ENCODE peak calls at places on chromosomes 2 and 18, in ten cellular contexts. One of them, this sample, is unnamed.

GRCh38 chr2:234363011-234363487 is 133.8 kb downstream of the ARL4C start:
- DNase-seq in upper lobe of right lung: no peak
- DNase-seq in keratinocyte: no peak
- DNase-seq in IMR-90: no peak
- DNase-seq in tibial nerve: no peak
- DNase-seq in neural progenitor cell: peak; percentile 83
- DNase-seq in neuronal stem cell: peak; percentile 67
- DNase-seq in thyroid gland: peak; percentile 59
- DNase-seq in CD4-positive, alpha-beta memory T cell: no peak
- DNase-seq in colonic mucosa: no peak
- DNase-seq in this sample: peak; percentile 22

GRCh38 chr2:230172852-230173251 is 46.9 kb downstream of the SP110 start:
- DNase-seq in tibial nerve: no peak
- DNase-seq in keratinocyte: no peak
- DNase-seq in colonic mucosa: no peak
- DNase-seq in neuronal stem cell: no peak
- DNase-seq in IMR-90: no peak
- DNase-seq in thyroid gland: no peak
- DNase-seq in upper lobe of right lung: no peak
- DNase-seq in neural progenitor cell: no peak
- DNase-seq in CD4-positive, alpha-beta memory T cell: no peak
- DNase-seq in this sample: no peak

GRCh38 chr2:10170256-10170655 is 47.7 kb downstream of the RRM2 start:
- DNase-seq in CD4-positive, alpha-beta memory T cell: no peak
- DNase-seq in upper lobe of right lung: no peak
- DNase-seq in colonic mucosa: no peak
- DNase-seq in neuronal stem cell: no peak
- DNase-seq in keratinocyte: no peak
- DNase-seq in tibial nerve: no peak
- DNase-seq in neural progenitor cell: no peak
- DNase-seq in thyroid gland: no peak
- DNase-seq in IMR-90: peak; percentile 66
- DNase-seq in this sample: no peak

GRCh38 chr2:25328152-25329085 is 13.3 kb downstream of the DNMT3A start:
- DNase-seq in keratinocyte: no peak
- DNase-seq in tibial nerve: no peak
- DNase-seq in upper lobe of right lung: no peak
- DNase-seq in colonic mucosa: no peak
- DNase-seq in IMR-90: no peak
- DNase-seq in thyroid gland: no peak
- DNase-seq in CD4-positive, alpha-beta memory T cell: no peak
- DNase-seq in neuronal stem cell: no peak
- DNase-seq in neural progenitor cell: no peak
- DNase-seq in this sample: no peak

GRCh38 chr18:40348196-40348595 is 1606.8 kb upstream of the PIK3C3 start:
- DNase-seq in CD4-positive, alpha-beta memory T cell: no peak
- DNase-seq in keratinocyte: no peak
- DNase-seq in thyroid gland: no peak
- DNase-seq in tibial nerve: no peak
- DNase-seq in upper lobe of right lung: no peak
- DNase-seq in neural progenitor cell: no peak
- DNase-seq in colonic mucosa: no peak
- DNase-seq in neuronal stem cell: no peak
- DNase-seq in IMR-90: no peak
- DNase-seq in this sample: no peak

GRCh38 chr2:224952942-224953657 is 89.2 kb downstream of the DOCK10 start:
- DNase-seq in tibial nerve: no peak
- DNase-seq in upper lobe of right lung: no peak
- DNase-seq in IMR-90: no peak
- DNase-seq in colonic mucosa: peak; percentile 53
- DNase-seq in CD4-positive, alpha-beta memory T cell: peak; percentile 60
- DNase-seq in neuronal stem cell: no peak
- DNase-seq in neural progenitor cell: no peak
- DNase-seq in thyroid gland: no peak
- DNase-seq in keratinocyte: no peak
- DNase-seq in this sample: peak; percentile 42

GRCh38 chr2:202790676-202791075 is 80.9 kb downstream of the ICA1L start:
- DNase-seq in upper lobe of right lung: no peak
- DNase-seq in neuronal stem cell: no peak
- DNase-seq in thyroid gland: no peak
- DNase-seq in CD4-positive, alpha-beta memory T cell: no peak
- DNase-seq in IMR-90: peak; percentile 13
- DNase-seq in neural progenitor cell: peak; percentile 12
- DNase-seq in keratinocyte: no peak
- DNase-seq in tibial nerve: no peak
- DNase-seq in colonic mucosa: no peak
- DNase-seq in this sample: no peak

GRCh38 chr18:42351455-42351854 is 396.4 kb downstream of the PIK3C3 start:
- DNase-seq in neural progenitor cell: peak; percentile 14
- DNase-seq in upper lobe of right lung: no peak
- DNase-seq in CD4-positive, alpha-beta memory T cell: no peak
- DNase-seq in keratinocyte: no peak
- DNase-seq in neuronal stem cell: no peak
- DNase-seq in tibial nerve: no peak
- DNase-seq in IMR-90: no peak
- DNase-seq in colonic mucosa: no peak
- DNase-seq in thyroid gland: no peak
- DNase-seq in this sample: no peak

GRCh38 chr2:46939596-46940359 is 24.2 kb upstream of the MCFD2 start:
- DNase-seq in colonic mucosa: no peak
- DNase-seq in thyroid gland: peak; percentile 70
- DNase-seq in CD4-positive, alpha-beta memory T cell: no peak
- DNase-seq in keratinocyte: no peak
- DNase-seq in neural progenitor cell: peak; percentile 22
- DNase-seq in IMR-90: no peak
- DNase-seq in tibial nerve: no peak
- DNase-seq in upper lobe of right lung: no peak
- DNase-seq in neuronal stem cell: no peak
- DNase-seq in this sample: peak; percentile 58

GRCh38 chr2:77457665-77458064 is 64.5 kb downstream of the LRRTM4 start:
- DNase-seq in neuronal stem cell: no peak
- DNase-seq in thyroid gland: no peak
- DNase-seq in tibial nerve: no peak
- DNase-seq in IMR-90: no peak
- DNase-seq in colonic mucosa: no peak
- DNase-seq in keratinocyte: no peak
- DNase-seq in upper lobe of right lung: no peak
- DNase-seq in neural progenitor cell: no peak
- DNase-seq in CD4-positive, alpha-beta memory T cell: no peak
- DNase-seq in this sample: no peak

GRCh38 chr2:45901468-45902081 is 250.1 kb downstream of the PRKCE start:
- DNase-seq in neural progenitor cell: no peak
- DNase-seq in neuronal stem cell: no peak
- DNase-seq in IMR-90: no peak
- DNase-seq in tibial nerve: no peak
- DNase-seq in upper lobe of right lung: no peak
- DNase-seq in thyroid gland: no peak
- DNase-seq in CD4-positive, alpha-beta memory T cell: no peak
- DNase-seq in colonic mucosa: no peak
- DNase-seq in keratinocyte: no peak
- DNase-seq in this sample: peak; percentile 63

GRCh38 chr2:64525323-64525625 is 1.1 kb downstream of the AFTPH start:
- DNase-seq in colonic mucosa: peak; percentile 44
- DNase-seq in neuronal stem cell: no peak
- DNase-seq in neural progenitor cell: no peak
- DNase-seq in tibial nerve: no peak
- DNase-seq in thyroid gland: no peak
- DNase-seq in IMR-90: peak; percentile 16
- DNase-seq in CD4-positive, alpha-beta memory T cell: peak; percentile 22
- DNase-seq in keratinocyte: no peak
- DNase-seq in upper lobe of right lung: no peak
- DNase-seq in this sample: peak; percentile 13

GRCh38 chr2:162298669-162299335 is 19.7 kb downstream of the IFIH1 start:
- DNase-seq in neural progenitor cell: no peak
- DNase-seq in tibial nerve: no peak
- DNase-seq in upper lobe of right lung: no peak
- DNase-seq in CD4-positive, alpha-beta memory T cell: no peak
- DNase-seq in thyroid gland: no peak
- DNase-seq in colonic mucosa: no peak
- DNase-seq in keratinocyte: no peak
- DNase-seq in neuronal stem cell: no peak
- DNase-seq in IMR-90: no peak
- DNase-seq in this sample: no peak

GRCh38 chr18:25457636-25458035 is 105.7 kb upstream of the ZNF521 start:
- DNase-seq in IMR-90: peak; percentile 68
- DNase-seq in neuronal stem cell: no peak
- DNase-seq in keratinocyte: no peak
- DNase-seq in upper lobe of right lung: no peak
- DNase-seq in thyroid gland: no peak
- DNase-seq in CD4-positive, alpha-beta memory T cell: no peak
- DNase-seq in tibial nerve: no peak
- DNase-seq in colonic mucosa: no peak
- DNase-seq in neural progenitor cell: no peak
- DNase-seq in this sample: no peak

GRCh38 chr18:35026407-35027061 is 14.7 kb upstream of the MAPRE2 start:
- DNase-seq in neural progenitor cell: peak; percentile 54
- DNase-seq in keratinocyte: no peak
- DNase-seq in thyroid gland: no peak
- DNase-seq in neuronal stem cell: no peak
- DNase-seq in IMR-90: no peak
- DNase-seq in upper lobe of right lung: no peak
- DNase-seq in tibial nerve: no peak
- DNase-seq in CD4-positive, alpha-beta memory T cell: peak; percentile 67
- DNase-seq in colonic mucosa: no peak
- DNase-seq in this sample: no peak

GRCh38 chr18:58721586-58722160 is 50.4 kb downstream of the MALT1 start:
- DNase-seq in IMR-90: peak; percentile 28
- DNase-seq in CD4-positive, alpha-beta memory T cell: no peak
- DNase-seq in thyroid gland: no peak
- DNase-seq in neural progenitor cell: no peak
- DNase-seq in neuronal stem cell: no peak
- DNase-seq in colonic mucosa: no peak
- DNase-seq in tibial nerve: no peak
- DNase-seq in keratinocyte: no peak
- DNase-seq in upper lobe of right lung: no peak
- DNase-seq in this sample: no peak

GRCh38 chr18:48663096-48663930 is 124.5 kb downstream of the CTIF start:
- DNase-seq in colonic mucosa: no peak
- DNase-seq in CD4-positive, alpha-beta memory T cell: no peak
- DNase-seq in tibial nerve: no peak
- DNase-seq in keratinocyte: no peak
- DNase-seq in thyroid gland: no peak
- DNase-seq in IMR-90: no peak
- DNase-seq in neural progenitor cell: no peak
- DNase-seq in upper lobe of right lung: peak; percentile 29
- DNase-seq in neuronal stem cell: no peak
- DNase-seq in this sample: no peak

DNA sequence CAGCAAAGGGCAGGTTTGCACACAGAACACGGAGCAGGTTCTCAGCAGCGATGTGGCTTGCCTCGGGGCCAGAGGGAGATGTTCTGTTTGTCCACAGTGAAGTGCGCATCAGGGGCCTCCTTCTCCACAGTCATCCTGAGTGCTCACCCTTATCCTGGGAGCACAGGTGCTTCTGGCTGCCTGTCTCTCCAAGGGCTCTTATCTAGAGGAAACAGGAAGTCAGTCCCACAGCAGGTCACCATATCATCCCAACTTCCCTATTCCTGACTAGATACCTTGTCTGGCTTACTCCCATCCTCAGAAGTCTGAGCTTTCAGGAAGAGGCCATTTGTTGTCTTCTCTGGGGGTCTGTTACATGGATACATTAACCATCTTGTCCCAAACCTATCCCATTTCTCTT is at the start of gene CD207:
- DNase-seq in keratinocyte: no peak
- DNase-seq in colonic mucosa: no peak
- DNase-seq in tibial nerve: no peak
- DNase-seq in neuronal stem cell: no peak
- DNase-seq in CD4-positive, alpha-beta memory T cell: no peak
- DNase-seq in thyroid gland: no peak
- DNase-seq in neural progenitor cell: no peak
- DNase-seq in upper lobe of right lung: peak; percentile 41
- DNase-seq in IMR-90: no peak
- DNase-seq in this sample: no peak
- H3K27me3 ChIP-seq in keratinocyte: peaks cover 18% of the 10 kb centered on the region
- H3K27me3 ChIP-seq in colonic mucosa: no peaks in the 10 kb centered on the region
- H3K27me3 ChIP-seq in tibial nerve: no peaks in the 10 kb centered on the region
- H3K27me3 ChIP-seq in neuronal stem cell: no peaks in the 10 kb centered on the region
- H3K27me3 ChIP-seq in CD4-positive, alpha-beta memory T cell: no peaks in the 10 kb centered on the region
- H3K27me3 ChIP-seq in thyroid gland: no peaks in the 10 kb centered on the region
- H3K27me3 ChIP-seq in neural progenitor cell: no peaks in the 10 kb centered on the region
- H3K27me3 ChIP-seq in upper lobe of right lung: no peaks in the 10 kb centered on the region
- H3K27me3 ChIP-seq in IMR-90: peaks cover 7% of the 10 kb centered on the region
- H3K27me3 ChIP-seq in this sample: no peaks in the 10 kb centered on the region

DNA sequence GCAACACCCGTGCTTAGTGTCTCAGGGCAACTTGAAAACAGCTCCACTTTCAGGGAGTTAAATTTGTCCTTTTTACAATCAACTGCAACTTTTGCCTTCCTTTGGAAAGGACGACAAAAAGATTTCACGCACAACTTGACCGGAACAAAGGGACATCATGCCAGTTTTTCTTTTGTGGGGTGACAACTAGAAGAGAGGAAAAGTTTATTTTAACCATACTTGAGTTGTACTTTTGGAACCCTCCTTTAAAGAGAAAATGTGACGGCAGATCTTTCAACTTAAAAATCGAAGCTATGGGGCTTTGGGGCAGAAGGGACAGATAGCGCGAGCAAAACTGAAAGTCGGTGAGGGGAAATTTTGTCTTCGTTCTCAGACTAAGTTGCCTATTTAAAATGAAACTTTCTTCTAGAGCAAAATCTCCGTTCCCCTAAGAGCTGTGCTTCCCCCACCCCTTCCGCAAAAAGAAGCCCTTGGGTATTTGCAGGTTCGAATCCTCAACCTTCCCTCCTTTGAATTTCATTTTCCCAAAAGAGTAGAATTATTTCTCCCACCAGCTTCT is 5.5 kb upstream of the ONECUT2 start:
- DNase-seq in colonic mucosa: no peak
- DNase-seq in IMR-90: no peak
- DNase-seq in upper lobe of right lung: no peak
- DNase-seq in neural progenitor cell: peak; percentile 83
- DNase-seq in thyroid gland: no peak
- DNase-seq in neuronal stem cell: peak; percentile 84
- DNase-seq in CD4-positive, alpha-beta memory T cell: no peak
- DNase-seq in tibial nerve: no peak
- DNase-seq in keratinocyte: no peak
- DNase-seq in this sample: no peak
- H3K27me3 ChIP-seq in colonic mucosa: peaks cover 85% of the 10 kb centered on the region
- H3K27me3 ChIP-seq in IMR-90: peaks cover 76% of the 10 kb centered on the region
- H3K27me3 ChIP-seq in upper lobe of right lung: peaks cover 97% of the 10 kb centered on the region
- H3K27me3 ChIP-seq in neural progenitor cell: peaks cover 100% of the 10 kb centered on the region
- H3K27me3 ChIP-seq in thyroid gland: peaks cover 59% of the 10 kb centered on the region
- H3K27me3 ChIP-seq in neuronal stem cell: peaks cover 69% of the 10 kb centered on the region
- H3K27me3 ChIP-seq in CD4-positive, alpha-beta memory T cell: peaks cover 45% of the 10 kb centered on the region
- H3K27me3 ChIP-seq in tibial nerve: peaks cover 100% of the 10 kb centered on the region
- H3K27me3 ChIP-seq in keratinocyte: peaks cover 89% of the 10 kb centered on the region
- H3K27me3 ChIP-seq in this sample: peaks cover 14% of the 10 kb centered on the region

GRCh38 chr2:86238354-86238753 is 39.1 kb downstream of the MRPL35 start:
- DNase-seq in CD4-positive, alpha-beta memory T cell: peak; percentile 34
- DNase-seq in keratinocyte: no peak
- DNase-seq in tibial nerve: no peak
- DNase-seq in colonic mucosa: no peak
- DNase-seq in neural progenitor cell: no peak
- DNase-seq in neuronal stem cell: no peak
- DNase-seq in IMR-90: no peak
- DNase-seq in thyroid gland: no peak
- DNase-seq in upper lobe of right lung: no peak
- DNase-seq in this sample: no peak
- H3K27me3 ChIP-seq in CD4-positive, alpha-beta memory T cell: no peaks in the 10 kb centered on the region
- H3K27me3 ChIP-seq in keratinocyte: peaks cover 4% of the 10 kb centered on the region
- H3K27me3 ChIP-seq in tibial nerve: no peaks in the 10 kb centered on the region
- H3K27me3 ChIP-seq in colonic mucosa: no peaks in the 10 kb centered on the region
- H3K27me3 ChIP-seq in neural progenitor cell: no peaks in the 10 kb centered on the region
- H3K27me3 ChIP-seq in neuronal stem cell: no peaks in the 10 kb centered on the region
- H3K27me3 ChIP-seq in IMR-90: peaks cover 44% of the 10 kb centered on the region
- H3K27me3 ChIP-seq in thyroid gland: no peaks in the 10 kb centered on the region
- H3K27me3 ChIP-seq in upper lobe of right lung: no peaks in the 10 kb centered on the region
- H3K27me3 ChIP-seq in this sample: no peaks in the 10 kb centered on the region

GRCh38 chr2:217366996-217367395 is 507.1 kb upstream of the TNP1 start:
- DNase-seq in colonic mucosa: no peak
- DNase-seq in thyroid gland: no peak
- DNase-seq in keratinocyte: no peak
- DNase-seq in neural progenitor cell: no peak
- DNase-seq in neuronal stem cell: no peak
- DNase-seq in CD4-positive, alpha-beta memory T cell: no peak
- DNase-seq in upper lobe of right lung: no peak
- DNase-seq in IMR-90: no peak
- DNase-seq in tibial nerve: no peak
- DNase-seq in this sample: no peak
- H3K27me3 ChIP-seq in colonic mucosa: no peaks in the 10 kb centered on the region
- H3K27me3 ChIP-seq in thyroid gland: no peaks in the 10 kb centered on the region
- H3K27me3 ChIP-seq in keratinocyte: no peaks in the 10 kb centered on the region
- H3K27me3 ChIP-seq in neural progenitor cell: no peaks in the 10 kb centered on the region
- H3K27me3 ChIP-seq in neuronal stem cell: no peaks in the 10 kb centered on the region
- H3K27me3 ChIP-seq in CD4-positive, alpha-beta memory T cell: no peaks in the 10 kb centered on the region
- H3K27me3 ChIP-seq in upper lobe of right lung: no peaks in the 10 kb centered on the region
- H3K27me3 ChIP-seq in IMR-90: no peaks in the 10 kb centered on the region
- H3K27me3 ChIP-seq in tibial nerve: no peaks in the 10 kb centered on the region
- H3K27me3 ChIP-seq in this sample: no peaks in the 10 kb centered on the region

This sample was measured in body of pancreas.